ENCODE peak calls at places on chromosomes 4 and X, in ten cellular contexts. C, Z, S, X, A, B, K, R, H and D are unnamed samples.

GRCh38 chr4:109607976-109608375 is 47.9 kb downstream of the MCUB start:
- DNase-seq in C (no peak), Z (no peak), S (no peak), X (no peak), A (no peak), B (no peak), K (no peak), R (no peak), H (no peak), D (no peak)

GRCh38 chr4:52939325-52939724 is 77.2 kb downstream of the RASL11B start:
- DNase-seq in C (no peak), Z (no peak), S (no peak), X (no peak), A (no peak), B (no peak), K (no peak), R (no peak), H (no peak), D (no peak)

GRCh38 chr4:126061655-126062054 is 746.9 kb downstream of the FAT4 start:
- DNase-seq in C (no peak), Z (no peak), S (no peak), X (no peak), A (no peak), B (no peak), K (no peak), R (no peak), H (no peak), D (no peak)

GRCh38 chrX:112687189-112687691 is 7.5 kb upstream of the LHFPL1 start:
- DNase-seq in C (peak), Z (no peak), S (no peak), X (no peak), A (no peak), B (no peak), K (no peak), R (no peak), H (no peak), D (no peak)

GRCh38 chr4:35952751-35953150 is 291.6 kb downstream of the ARAP2 start:
- DNase-seq in C (no peak), Z (no peak), S (no peak), X (no peak), A (no peak), B (no peak), K (no peak), R (no peak), H (no peak), D (no peak)

GRCh38 chrX:45508459-45508858 is 307.8 kb upstream of the DIPK2B start:
- DNase-seq in C (peak), Z (no peak), S (no peak), X (no peak), A (no peak), B (no peak), K (no peak), R (no peak), H (no peak), D (no peak)

GRCh38 chrX:47941423-47941822 is 62.4 kb downstream of the ZNF182 start:
- DNase-seq in C (no peak), Z (no peak), S (no peak), X (no peak), A (no peak), B (no peak), K (no peak), R (no peak), H (no peak), D (no peak)

GRCh38 chrX:26918633-26919032 is 544.5 kb downstream of the PPP4R3C start:
- DNase-seq in C (no peak), Z (no peak), S (no peak), X (no peak), A (no peak), B (peak), K (no peak), R (no peak), H (no peak), D (peak)

GRCh38 chr4:145132521-145133098 is 34.5 kb downstream of the ABCE1 start:
- DNase-seq in C (peak), Z (no peak), S (no peak), X (no peak), A (no peak), B (no peak), K (no peak), R (no peak), H (no peak), D (no peak)

GRCh38 chr4:139901516-139902327 is 236.1 kb downstream of the MGST2 start:
- DNase-seq in C (peak), Z (no peak), S (no peak), X (no peak), A (no peak), B (no peak), K (no peak), R (no peak), H (no peak), D (no peak)

GRCh38 chrX:22351966-22352365 is 79.3 kb downstream of the CBLL2 start:
- DNase-seq in C (no peak), Z (no peak), S (no peak), X (no peak), A (no peak), B (no peak), K (no peak), R (no peak), H (no peak), D (no peak)

GRCh38 chrX:46967547-46967946 is 55.3 kb downstream of the JADE3 start:
- DNase-seq in C (no peak), Z (no peak), S (no peak), X (no peak), A (no peak), B (no peak), K (no peak), R (no peak), H (no peak), D (no peak)

GRCh38 chr4:118740869-118741268 is 55.7 kb downstream of the METTL14 start:
- DNase-seq in C (no peak), Z (no peak), S (no peak), X (no peak), A (no peak), B (peak), K (peak), R (no peak), H (no peak), D (no peak)

GRCh38 chr4:75302648-75303047 is 211.6 kb downstream of the RCHY1 start:
- DNase-seq in C (no peak), Z (no peak), S (no peak), X (no peak), A (no peak), B (no peak), K (no peak), R (no peak), H (no peak), D (no peak)

GRCh38 chr4:110498420-110498819 is 22.5 kb downstream of the ENPEP start:
- DNase-seq in C (no peak), Z (no peak), S (no peak), X (no peak), A (no peak), B (no peak), K (no peak), R (no peak), H (no peak), D (no peak)

GRCh38 chr4:4618846-4619245 is 77.0 kb upstream of the STX18 start:
- DNase-seq in C (peak), Z (no peak), S (no peak), X (no peak), A (no peak), B (no peak), K (no peak), R (no peak), H (no peak), D (no peak)

GRCh38 chr4:140653718-140654515 is 85.2 kb upstream of the UCP1 start:
- DNase-seq in C (peak), Z (no peak), S (no peak), X (no peak), A (no peak), B (peak), K (no peak), R (no peak), H (no peak), D (no peak)

GRCh38 chrX:317424-318067 is 1.1 kb downstream of the GTPBP6 start:
- DNase-seq in C (no peak), Z (no peak), S (no peak), X (no peak), A (no peak), B (no peak), K (peak), R (no peak), H (no peak), D (no peak)

GRCh38 chr4:69984030-69984443 is 11.7 kb upstream of the STATH start:
- DNase-seq in C (peak), Z (no peak), S (no peak), X (no peak), A (no peak), B (peak), K (no peak), R (peak), H (no peak), D (peak)

GRCh38 chrX:85504381-85504780 is 124.9 kb upstream of the POF1B start:
- DNase-seq in C (no peak), Z (no peak), S (no peak), X (no peak), A (no peak), B (no peak), K (no peak), R (no peak), H (no peak), D (no peak)

GRCh38 chr4:15702941-15703403 is at the start of gene BST1:
- DNase-seq in C (peak), Z (no peak), S (peak), X (no peak), A (peak), B (peak), K (peak), R (peak), H (peak), D (peak)

GRCh38 chr4:168536448-168536847 is 39.6 kb downstream of the PALLD start:
- DNase-seq in C (no peak), Z (no peak), S (no peak), X (no peak), A (no peak), B (no peak), K (no peak), R (no peak), H (no peak), D (no peak)

GRCh38 chrX:70434914-70435586 is 9.6 kb upstream of the DLG3 start:
- DNase-seq in C (peak), Z (no peak), S (peak), X (no peak), A (peak), B (no peak), K (no peak), R (no peak), H (no peak), D (no peak)

GRCh38 chr4:90419124-90419711 is 292.0 kb downstream of the CCSER1 start:
- DNase-seq in C (peak), Z (no peak), S (no peak), X (no peak), A (no peak), B (peak), K (peak), R (no peak), H (no peak), D (no peak)

GRCh38 chr4:139300431-139301142 is 718 bp upstream of the NAA15 start:
- DNase-seq in C (peak), Z (no peak), S (no peak), X (no peak), A (no peak), B (peak), K (peak), R (no peak), H (no peak), D (no peak)

GRCh38 chr4:173270312-173271027 is 63.7 kb downstream of the HMGB2 start:
- DNase-seq in C (peak), Z (no peak), S (no peak), X (no peak), A (no peak), B (peak), K (no peak), R (no peak), H (no peak), D (no peak)

GRCh38 chr4:123709336-123709735 is 312.7 kb downstream of the SPRY1 start:
- DNase-seq in C (no peak), Z (no peak), S (no peak), X (no peak), A (no peak), B (no peak), K (no peak), R (no peak), H (no peak), D (no peak)

GRCh38 chrX:107669276-107669675 is 41.0 kb downstream of the PRPS1 start:
- DNase-seq in C (no peak), Z (no peak), S (no peak), X (no peak), A (no peak), B (no peak), K (no peak), R (no peak), H (no peak), D (no peak)

GRCh38 chr4:154743683-154744340 is at the start of gene LRAT:
- DNase-seq in C (no peak), Z (no peak), S (no peak), X (peak), A (peak), B (peak), K (peak), R (peak), H (peak), D (peak)

GRCh38 chrX:148938348-148938747 is 437.9 kb downstream of the AFF2 start:
- DNase-seq in C (no peak), Z (no peak), S (no peak), X (no peak), A (no peak), B (no peak), K (no peak), R (no peak), H (no peak), D (no peak)

GRCh38 chrX:46589977-46590723 is 16.6 kb downstream of the CHST7 start:
- DNase-seq in C (peak), Z (no peak), S (no peak), X (no peak), A (no peak), B (no peak), K (no peak), R (no peak), H (no peak), D (no peak)

GRCh38 chrX:18098704-18099103 is 122.0 kb downstream of the BEND2 start:
- DNase-seq in C (no peak), Z (no peak), S (peak), X (no peak), A (peak), B (peak), K (no peak), R (no peak), H (no peak), D (peak)

GRCh38 chrX:39725928-39726619 is 371.7 kb downstream of the BCOR start:
- DNase-seq in C (peak), Z (no peak), S (no peak), X (peak), A (no peak), B (no peak), K (no peak), R (peak), H (no peak), D (no peak)

GRCh38 chr4:54961357-54961975 is 163.9 kb downstream of the KDR start:
- DNase-seq in C (peak), Z (no peak), S (no peak), X (no peak), A (no peak), B (peak), K (peak), R (no peak), H (no peak), D (no peak)

GRCh38 chrX:17860179-17860780 is 818 bp downstream of the RAI2 start:
- DNase-seq in C (peak), Z (no peak), S (no peak), X (no peak), A (peak), B (no peak), K (no peak), R (peak), H (peak), D (no peak)

GRCh38 chrX:45322382-45322781 is 121.7 kb upstream of the DIPK2B start:
- DNase-seq in C (peak), Z (no peak), S (peak), X (peak), A (no peak), B (peak), K (peak), R (peak), H (no peak), D (no peak)

GRCh38 chrX:23505531-23506303 is 161.6 kb upstream of the PRDX4 start:
- DNase-seq in C (no peak), Z (no peak), S (no peak), X (no peak), A (no peak), B (no peak), K (no peak), R (no peak), H (no peak), D (no peak)

GRCh38 chr4:1541449-1542225 is 135.4 kb upstream of the NKX1-1 start:
- DNase-seq in C (no peak), Z (no peak), S (peak), X (no peak), A (no peak), B (no peak), K (peak), R (no peak), H (no peak), D (no peak)

GRCh38 chr4:109440948-109441347 is 7.3 kb downstream of the SEC24B start:
- DNase-seq in C (peak), Z (no peak), S (no peak), X (no peak), A (no peak), B (no peak), K (no peak), R (no peak), H (no peak), D (no peak)

DNA sequence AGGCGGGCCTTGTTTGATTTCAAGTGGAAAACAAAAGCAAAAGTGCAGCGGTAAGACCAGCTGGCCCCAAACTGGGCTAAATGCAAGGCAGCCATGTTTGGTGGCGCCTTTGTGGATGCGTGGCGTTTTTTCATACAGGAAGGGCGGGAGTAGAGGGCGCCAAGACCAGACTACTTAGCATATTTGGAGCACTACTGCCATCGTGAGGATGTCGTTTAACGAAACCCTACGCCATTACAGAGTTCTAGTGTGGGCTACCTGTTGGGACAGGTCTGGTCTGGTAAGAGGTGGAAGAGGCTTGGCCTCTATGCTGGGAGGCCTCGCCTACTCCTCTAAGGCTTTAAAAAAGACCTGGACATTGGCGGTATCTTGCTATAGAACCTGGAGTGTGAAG is 230.7 kb upstream of the STK26 start:
- DNase-seq in C (peak), Z (peak), S (peak), X (peak), A (no peak), B (no peak), K (peak), R (peak), H (no peak), D (peak)
- TF ChIP-seq CTCF in C (no peak), Z (peak), S (peak), X (peak), A (no peak), B (no peak), K (peak), R (peak), H (no peak), D (peak)

DNA sequence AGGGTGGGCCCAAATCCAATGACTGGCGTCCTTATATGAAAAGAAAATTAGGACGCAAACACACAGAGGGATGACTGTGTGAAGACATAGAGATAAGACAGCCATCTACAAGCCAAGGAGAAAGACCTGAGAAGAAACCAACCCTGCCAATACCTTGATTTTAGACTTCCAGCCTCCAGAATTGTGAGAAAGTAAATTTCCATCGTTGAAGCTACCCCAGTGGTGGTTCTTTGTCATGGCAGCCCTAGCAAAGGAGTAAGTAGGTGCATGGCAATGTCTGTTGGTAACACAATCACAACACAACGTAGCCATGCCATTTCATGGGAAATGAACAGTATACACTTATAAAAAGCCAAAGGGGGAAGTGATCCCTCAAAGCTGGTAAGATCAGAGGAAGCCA is 25.3 kb downstream of the SMIM20 start:
- DNase-seq in C (no peak), Z (no peak), S (no peak), X (no peak), A (no peak), B (no peak), K (no peak), R (no peak), H (no peak), D (no peak)
- H3K27ac ChIP-seq in C (peak), Z (no peak), S (no peak), X (no peak), A (peak), B (peak), K (no peak), R (no peak), H (no peak), D (no peak)

GRCh38 chr4:183758006-183758734 is 99.1 kb downstream of the TRAPPC11 start:
- DNase-seq in C (no peak), Z (no peak), S (peak), X (no peak), A (peak), B (peak), K (no peak), R (no peak), H (no peak), D (peak)

GRCh38 chr4:183757105-183757504 is 98.0 kb downstream of the TRAPPC11 start:
- DNase-seq in C (peak), Z (no peak), S (no peak), X (peak), A (no peak), B (no peak), K (no peak), R (no peak), H (no peak), D (no peak)

GRCh38 chr4:183760326-183760725 is 101.2 kb downstream of the TRAPPC11 start:
- DNase-seq in C (no peak), Z (no peak), S (no peak), X (no peak), A (no peak), B (peak), K (no peak), R (no peak), H (no peak), D (no peak)

GRCh38 chr4:183763990-183764754 is 105.1 kb downstream of the TRAPPC11 start:
- DNase-seq in C (no peak), Z (no peak), S (peak), X (no peak), A (peak), B (no peak), K (no peak), R (no peak), H (no peak), D (no peak)

DNA sequence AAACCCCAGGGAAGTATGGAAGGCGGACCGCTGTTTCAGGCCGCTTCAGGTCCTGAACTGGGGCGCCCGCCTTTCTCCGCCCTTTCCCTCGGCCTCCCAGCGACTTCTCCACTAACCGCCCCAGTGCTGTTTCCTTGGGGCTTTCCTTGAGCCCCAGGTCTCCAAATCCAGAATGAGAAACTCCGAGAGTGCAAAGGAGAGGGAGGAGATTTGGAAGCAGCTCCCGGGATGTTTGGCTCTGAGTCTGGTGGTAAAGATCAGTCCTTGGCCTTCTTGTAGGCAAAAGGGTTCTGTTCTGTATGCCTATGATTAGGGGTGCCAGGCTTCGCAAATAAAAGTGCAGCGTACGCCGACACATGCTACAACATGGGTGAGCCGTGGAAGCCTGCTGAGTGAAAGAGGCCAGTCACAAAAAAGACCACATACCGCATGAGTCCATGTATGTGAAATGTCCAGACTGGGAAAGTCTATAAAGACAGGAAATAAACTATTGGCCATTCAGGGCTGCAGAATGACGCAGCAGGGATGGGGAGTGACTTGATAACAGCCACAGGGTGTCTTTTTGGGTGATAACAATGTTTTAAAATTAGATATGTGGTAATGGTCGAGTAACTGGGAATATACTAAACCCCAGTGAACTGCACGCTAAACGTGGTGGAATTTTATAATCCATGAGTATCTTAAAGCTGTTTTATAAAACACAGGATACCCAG is 99.8 kb downstream of the TRAPPC11 start:
- DNase-seq in C (no peak), Z (no peak), S (no peak), X (no peak), A (no peak), B (no peak), K (no peak), R (no peak), H (no peak), D (no peak)
- H3K4me3 ChIP-seq in C (no peak), Z (no peak), S (peak), X (no peak), A (peak), B (no peak), K (no peak), R (no peak), H (no peak), D (no peak)

GRCh38 chr4:79679859-79680258 is 271.8 kb upstream of the GK2 start:
- DNase-seq in C (no peak), Z (no peak), S (no peak), X (no peak), A (no peak), B (no peak), K (no peak), R (no peak), H (no peak), D (no peak)
- TF ChIP-seq CTCF in C (no peak), Z (no peak), S (no peak), X (no peak), A (no peak), B (no peak), K (no peak), R (no peak), H (no peak), D (no peak)

GRCh38 chr4:7127591-7127990 is 59.7 kb upstream of the GRPEL1 start:
- DNase-seq in C (peak), Z (no peak), S (no peak), X (no peak), A (no peak), B (no peak), K (no peak), R (no peak), H (no peak), D (no peak)
- H3K27ac ChIP-seq in C (no peak), Z (no peak), S (no peak), X (no peak), A (no peak), B (no peak), K (no peak), R (no peak), H (no peak), D (no peak)